ENCODE peak calls at places on chromosomes 1 and 21, in eight cellular contexts. K is activated CD8-positive, alpha-beta memory T cell treated with anti-CD3 and anti-CD28 coated beads for 1 hour; A is iPS DF 6.9; S is activated CD4-positive, CD25-positive, alpha-beta regulatory T cell; F is NCI-H1930; M is mucosa of descending colon; L is NAMALWA; E is NCI-H774. H is an unnamed sample.

GRCh38 chr1:89261926-89262540 is 10.6 kb downstream of the GBP5 start:
- DNase-seq in K (no peak), A (no peak), S (no peak), F (no peak), M (no peak), L (no peak), E (no peak), H (no peak)

GRCh38 chr1:20421441-20421840 is 64.6 kb downstream of the CAMK2N1 start:
- DNase-seq in K (no peak), A (no peak), S (no peak), F (no peak), M (no peak), L (no peak), E (no peak), H (no peak)

GRCh38 chr21:20875741-20876140 is 122.5 kb upstream of the NCAM2 start:
- DNase-seq in K (no peak), A (no peak), S (no peak), F (no peak), M (peak; percentile 27), L (no peak), E (no peak), H (no peak)

GRCh38 chr1:176696109-176696508 is 233.1 kb downstream of the PAPPA2 start:
- DNase-seq in K (no peak), A (peak; percentile 16), S (no peak), F (no peak), M (no peak), L (no peak), E (peak; percentile 25), H (no peak)

GRCh38 chr1:203629509-203630082 is 3.0 kb downstream of the ATP2B4 start:
- DNase-seq in K (peak; percentile 43), A (no peak), S (no peak), F (no peak), M (peak; percentile 75), L (no peak), E (no peak), H (peak; percentile 31)

GRCh38 chr1:25869909-25870606 is 5.5 kb downstream of the PAQR7 start:
- DNase-seq in K (no peak), A (no peak), S (no peak), F (no peak), M (no peak), L (peak; percentile 26), E (no peak), H (no peak)

GRCh38 chr1:88503656-88504055 is 180.4 kb upstream of the PKN2 start:
- DNase-seq in K (no peak), A (no peak), S (no peak), F (no peak), M (no peak), L (no peak), E (no peak), H (no peak)

GRCh38 chr1:75719810-75720209 is 4.7 kb upstream of the ACADM start:
- DNase-seq in K (no peak), A (no peak), S (no peak), F (no peak), M (no peak), L (no peak), E (no peak), H (no peak)

GRCh38 chr1:172605641-172606040 is 53.3 kb upstream of the FASLG start:
- DNase-seq in K (no peak), A (no peak), S (no peak), F (no peak), M (no peak), L (no peak), E (no peak), H (no peak)

GRCh38 chr1:8212443-8212920 is 105.4 kb upstream of the SLC45A1 start:
- DNase-seq in K (no peak), A (no peak), S (no peak), F (no peak), M (no peak), L (no peak), E (no peak), H (no peak)